ENCODE peak calls at places on chromosomes 5 and 9, in ten cellular contexts. H is NCI-H748 treated with DMSO at 0.1 percent for 48 hours; Z is stimulated activated CD8-positive, alpha-beta memory T cell treated with anti-CD3 and anti-CD28 coated beads, Interleukin-7, amount 100 ng/mL, for 24 hours; R is dermis microvascular lymphatic vessel endothelial cell; M is T-helper 2 cell; S is nephron progenitor cell; P is Kasumi-1; N is activated CD4-positive, alpha-beta T cell treated with anti-CD3 and anti-CD28 coated beads for 1 hour; E is iris pigment epithelial cell; K is substantia nigra. J is an unnamed sample.

GRCh38 chr9:37727002-37727401 is 26.6 kb upstream of the TRMT10B start:
- DNase-seq in E (no peak), Z (no peak), K (no peak), S (no peak), P (no peak), N (no peak), H (no peak), R (no peak), M (no peak), J (no peak)

GRCh38 chr5:31776976-31777651 is 138.2 kb downstream of the PDZD2 start:
- DNase-seq in K (no peak), H (no peak), N (no peak), Z (no peak), M (no peak), S (no peak), E (no peak), P (no peak), R (no peak), J (no peak)

GRCh38 chr9:129500863-129501770 is 119.8 kb downstream of the C9orf50 start:
- DNase-seq in E (no peak), K (no peak), N (no peak), R (no peak), P (no peak), S (no peak), M (no peak), Z (no peak), H (no peak), J (no peak)

GRCh38 chr9:72362118-72362531 is 2.9 kb downstream of the ZFAND5 start:
- DNase-seq in K (no peak), S (no peak), M (no peak), N (no peak), P (no peak), Z (no peak), H (no peak), E (peak; percentile 52), R (peak; percentile 24), J (no peak)

GRCh38 chr5:154172785-154173184 is 17.7 kb upstream of the GALNT10 start:
- DNase-seq in R (no peak), H (no peak), S (no peak), P (no peak), E (no peak), K (no peak), N (no peak), Z (no peak), M (no peak), J (no peak)

GRCh38 chr9:116144038-116144437 is 9.6 kb upstream of the PAPPA start:
- DNase-seq in H (no peak), M (no peak), Z (no peak), S (no peak), P (no peak), K (no peak), E (peak; percentile 86), N (no peak), R (no peak), J (no peak)

GRCh38 chr9:129809346-129809745 is 6.4 kb downstream of the TOR1B start:
- DNase-seq in R (no peak), Z (no peak), E (no peak), M (no peak), P (no peak), K (no peak), S (no peak), H (no peak), N (no peak), J (no peak)

GRCh38 chr9:130490981-130491380 is 46.2 kb downstream of the ASS1 start:
- DNase-seq in R (no peak), P (no peak), H (no peak), M (no peak), Z (no peak), K (no peak), E (no peak), S (no peak), N (no peak), J (no peak)

GRCh38 chr9:522658-523057 is 308.0 kb downstream of the DOCK8 start:
- DNase-seq in P (no peak), N (no peak), M (no peak), K (no peak), Z (no peak), S (no peak), R (no peak), H (no peak), E (no peak), J (no peak)

GRCh38 chr9:20783057-20784038 is 99.3 kb downstream of the FOCAD start:
- DNase-seq in S (no peak), E (no peak), Z (no peak), N (no peak), H (no peak), P (no peak), R (no peak), K (no peak), M (no peak), J (no peak)

GRCh38 chr5:55392669-55393068 is 84.9 kb downstream of the MTREX start:
- DNase-seq in P (no peak), H (no peak), M (no peak), R (no peak), E (no peak), S (no peak), Z (no peak), N (no peak), K (no peak), J (no peak)

GRCh38 chr5:62722360-62722759 is 143.7 kb downstream of the LRRC70 start:
- DNase-seq in H (no peak), M (no peak), K (no peak), R (no peak), S (no peak), P (no peak), E (no peak), Z (no peak), N (no peak), J (no peak)

GRCh38 chr9:36802171-36802920 is 229.7 kb downstream of the MELK start:
- DNase-seq in Z (no peak), K (no peak), H (no peak), N (no peak), R (no peak), E (peak; percentile 72), S (no peak), P (no peak), M (no peak), J (no peak)

GRCh38 chr9:134275379-134275778 is 50.9 kb upstream of the RXRA start:
- DNase-seq in S (no peak), Z (no peak), E (no peak), M (no peak), N (no peak), K (no peak), R (no peak), H (no peak), P (peak; percentile 1), J (no peak)

GRCh38 chr5:125411163-125412050 is 665.0 kb upstream of the ZNF608 start:
- DNase-seq in P (peak; percentile 18), K (no peak), E (peak; percentile 68), R (peak; percentile 77), Z (no peak), N (no peak), M (no peak), S (no peak), H (peak; percentile 44), J (no peak)

GRCh38 chr5:125717209-125717608 is 706.0 kb upstream of the GRAMD2B start:
- DNase-seq in P (no peak), S (no peak), R (no peak), K (no peak), Z (no peak), M (no peak), N (no peak), E (peak; percentile 60), H (no peak), J (no peak)

GRCh38 chr9:98989036-98990000 is 45.6 kb downstream of the COL15A1 start:
- DNase-seq in M (no peak), R (no peak), Z (no peak), H (no peak), K (no peak), E (peak; percentile 94), N (no peak), S (no peak), P (no peak), J (no peak)

GRCh38 chr9:93907551-93908199 is 47.5 kb downstream of the BARX1 start:
- DNase-seq in N (no peak), E (no peak), P (no peak), H (no peak), M (no peak), Z (no peak), K (no peak), R (no peak), S (no peak), J (no peak)

GRCh38 chr5:56950626-56951130 is 1.2 kb downstream of the MIER3 start:
- DNase-seq in P (peak; percentile 84), K (peak; percentile 1), M (peak; percentile 39), Z (peak; percentile 28), R (peak; percentile 56), E (peak; percentile 73), H (no peak), S (peak; percentile 64), N (peak; percentile 38), J (peak; percentile 44)

GRCh38 chr9:5718296-5719032 is 89.6 kb downstream of the RIC1 start:
- DNase-seq in M (no peak), K (no peak), H (no peak), P (no peak), R (peak; percentile 19), N (no peak), S (no peak), E (no peak), Z (no peak), J (no peak)